ENCODE peak calls at places on chromosome X, in ten cellular contexts. J, M, R, T, D, V, U, W, Q and G are unnamed samples.
A peak's percentile ranks its signal among the peaks of the same experiment; 100 is the strongest.

GRCh38 chrX:9149831-9150230 is 115.9 kb upstream of the FAM9B start:
- DNase-seq in J (peak; percentile 28), M (no peak), R (no peak), T (no peak), D (no peak), V (no peak), U (peak; percentile 45), W (no peak), Q (no peak), G (no peak)

GRCh38 chrX:110322603-110323002 is 4.7 kb upstream of the AMMECR1 start:
- DNase-seq in J (peak; percentile 49), M (no peak), R (no peak), T (no peak), D (no peak), V (no peak), U (no peak), W (no peak), Q (no peak), G (no peak)

GRCh38 chrX:19566359-19567141 is 51.2 kb upstream of the MAP3K15 start:
- DNase-seq in J (peak; percentile 19), M (peak; percentile 24), R (no peak), T (peak; percentile 85), D (no peak), V (peak; percentile 16), U (peak; percentile 78), W (no peak), Q (no peak), G (no peak)

GRCh38 chrX:124344246-124344645 is 2.1 kb upstream of the SH2D1A start:
- DNase-seq in J (no peak), M (no peak), R (no peak), T (no peak), D (no peak), V (no peak), U (no peak), W (no peak), Q (no peak), G (no peak)

GRCh38 chrX:34901761-34902160 is 40.8 kb upstream of the FAM47B start:
- DNase-seq in J (peak; percentile 72), M (no peak), R (no peak), T (no peak), D (no peak), V (no peak), U (no peak), W (no peak), Q (no peak), G (no peak)

GRCh38 chrX:150155396-150156048 is 207.6 kb upstream of the MAMLD1 start:
- DNase-seq in J (peak; percentile 75), M (no peak), R (no peak), T (no peak), D (no peak), V (peak; percentile 40), U (peak; percentile 34), W (no peak), Q (peak; percentile 60), G (no peak)

GRCh38 chrX:8848921-8849320 is 47.7 kb upstream of the FAM9A start:
- DNase-seq in J (peak; percentile 34), M (no peak), R (no peak), T (no peak), D (no peak), V (peak; percentile 72), U (peak; percentile 36), W (no peak), Q (no peak), G (no peak)

GRCh38 chrX:53257166-53257565 is 24.2 kb downstream of the IQSEC2 start:
- DNase-seq in J (no peak), M (no peak), R (no peak), T (no peak), D (no peak), V (no peak), U (no peak), W (no peak), Q (no peak), G (no peak)

GRCh38 chrX:20461576-20461975 is 194.9 kb upstream of the RPS6KA3 start:
- DNase-seq in J (peak; percentile 71), M (no peak), R (peak; percentile 1), T (no peak), D (no peak), V (peak; percentile 78), U (no peak), W (no peak), Q (no peak), G (no peak)

GRCh38 chrX:49040376-49040955 is 2.7 kb downstream of the TFE3 start:
- DNase-seq in J (peak; percentile 61), M (no peak), R (no peak), T (no peak), D (no peak), V (no peak), U (peak; percentile 14), W (no peak), Q (no peak), G (no peak)

GRCh38 chrX:154409222-154409871 is at the start of gene DNASE1L1:
- DNase-seq in J (peak; percentile 87), M (no peak), R (no peak), T (peak; percentile 69), D (peak; percentile 87), V (peak; percentile 82), U (peak; percentile 82), W (peak; percentile 68), Q (no peak), G (no peak)

GRCh38 chrX:2829469-2830246 is 928 bp downstream of the GYG2 start:
- DNase-seq in J (no peak), M (no peak), R (no peak), T (no peak), D (no peak), V (no peak), U (no peak), W (no peak), Q (no peak), G (no peak)

GRCh38 chrX:66110112-66110511 is 53.9 kb upstream of the HEPH start:
- DNase-seq in J (peak; percentile 39), M (no peak), R (no peak), T (peak; percentile 53), D (no peak), V (no peak), U (peak; percentile 1), W (no peak), Q (no peak), G (no peak)

GRCh38 chrX:10893976-10894375 is 217.2 kb upstream of the HCCS start:
- DNase-seq in J (peak; percentile 27), M (no peak), R (no peak), T (no peak), D (no peak), V (no peak), U (no peak), W (no peak), Q (no peak), G (no peak)

GRCh38 chrX:72358313-72358712 is 52.6 kb upstream of the CITED1 start:
- DNase-seq in J (peak; percentile 57), M (no peak), R (no peak), T (no peak), D (no peak), V (peak; percentile 34), U (peak; percentile 18), W (no peak), Q (no peak), G (no peak)

GRCh38 chrX:10971176-10971575 is 140.0 kb upstream of the HCCS start:
- DNase-seq in J (no peak), M (no peak), R (no peak), T (no peak), D (no peak), V (peak; percentile 51), U (peak; percentile 16), W (no peak), Q (no peak), G (no peak)

GRCh38 chrX:143437439-143437838 is 79.8 kb downstream of the SPANXN3 start:
- DNase-seq in J (peak; percentile 3), M (no peak), R (no peak), T (peak; percentile 48), D (no peak), V (no peak), U (no peak), W (no peak), Q (no peak), G (no peak)
- TF ChIP-seq CTCF in J (peak; percentile 31), M (peak; percentile 36), R (no peak), T (peak; percentile 71), D (no peak), V (peak; percentile 20), U (no peak), W (no peak), Q (no peak), G (no peak)

DNA sequence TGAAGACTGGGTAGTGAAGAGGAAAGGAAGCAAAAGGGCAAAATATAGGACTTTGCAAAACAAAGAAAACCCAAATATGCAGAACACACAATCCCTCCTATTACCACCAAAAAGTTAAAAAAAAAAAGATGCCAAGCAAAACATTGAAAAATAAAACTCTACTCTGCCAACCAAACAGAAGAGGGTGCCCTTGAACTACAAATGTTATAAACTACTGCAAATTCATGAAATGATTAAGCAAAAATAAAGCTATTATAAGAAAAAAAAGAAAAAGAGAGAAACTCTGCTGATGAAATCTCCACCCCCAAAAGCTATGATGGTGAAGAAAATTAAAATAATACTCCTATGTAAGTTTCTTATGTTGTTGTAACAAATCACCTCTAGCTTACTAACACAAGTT is 168.5 kb upstream of the STK26 start:
- DNase-seq in J (peak; percentile 5), M (no peak), R (no peak), T (no peak), D (no peak), V (no peak), U (peak; percentile 4), W (no peak), Q (no peak), G (no peak)
- TF ChIP-seq CTCF in J (no peak), M (peak; percentile 10), R (no peak), T (no peak), D (no peak), V (no peak), U (no peak), W (no peak), Q (no peak), G (no peak)

GRCh38 chrX:95764972-95765451 is 919.6 kb upstream of the DIAPH2 start:
- DNase-seq in J (peak; percentile 44), M (no peak), R (no peak), T (peak; percentile 68), D (no peak), V (peak; percentile 4), U (peak; percentile 56), W (no peak), Q (no peak), G (no peak)
- TF ChIP-seq CTCF in J (peak; percentile 46), M (peak; percentile 44), R (no peak), T (peak; percentile 64), D (peak; percentile 33), V (peak; percentile 39), U (peak; percentile 45), W (no peak), Q (no peak), G (no peak)

DNA sequence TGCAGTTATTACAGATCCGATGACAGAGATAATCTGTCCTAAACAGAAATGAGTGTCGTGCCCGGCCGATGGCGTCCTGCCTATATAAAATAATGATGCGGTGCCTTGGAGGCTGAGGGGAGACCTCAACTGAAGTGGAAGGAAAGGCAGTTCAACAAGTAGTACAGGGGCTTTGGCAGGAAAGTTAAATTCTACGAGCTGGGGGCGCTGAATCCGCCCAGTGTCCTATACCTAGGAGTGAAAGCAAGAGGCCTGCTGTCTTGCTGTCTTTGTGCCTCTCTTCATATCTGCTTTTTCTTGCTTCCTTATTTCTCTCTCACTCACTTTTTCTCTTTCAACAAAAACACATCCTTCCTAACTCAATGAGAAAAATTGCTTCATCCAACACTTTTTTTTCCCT is 82.2 kb upstream of the PRPS2 start:
- DNase-seq in J (no peak), M (no peak), R (no peak), T (no peak), D (no peak), V (no peak), U (peak; percentile 10), W (no peak), Q (no peak), G (no peak)
- TF ChIP-seq CTCF in J (no peak), M (no peak), R (no peak), T (no peak), D (no peak), V (no peak), U (peak; percentile 27), W (no peak), Q (no peak), G (no peak)